ENCODE peak calls at places on chromosomes 6 and 20, in four cellular contexts. K is fibroblast of lung, Y is MCF 10A, W is brain microvascular endothelial cell. A is an unnamed sample.

GRCh38 chr6:20402181-20403079 is 751 bp downstream of the E2F3 start:
- DNase-seq in W (no peak), Y (peak), K (peak), A (no peak)

GRCh38 chr6:27495386-27496135 is 22.7 kb upstream of the ZNF184 start:
- DNase-seq in K (peak), W (peak), Y (peak), A (peak)

GRCh38 chr20:24503352-24503931 is 34.0 kb downstream of the SYNDIG1 start:
- DNase-seq in Y (no peak), W (peak), K (peak), A (no peak)

GRCh38 chr6:10406556-10406955 is 8.3 kb downstream of the TFAP2A start:
- DNase-seq in W (no peak), K (no peak), Y (peak), A (no peak)

GRCh38 chr6:142872376-142872775 is 72.6 kb downstream of the HIVEP2 start:
- DNase-seq in Y (no peak), K (peak), W (peak), A (no peak)

GRCh38 chr6:109397020-109397419 is 14.8 kb upstream of the CD164 start:
- DNase-seq in Y (peak), K (no peak), W (no peak), A (no peak)

GRCh38 chr20:44028868-44029847 is 114.5 kb downstream of the TOX2 start:
- DNase-seq in K (no peak), W (no peak), Y (no peak), A (peak)

GRCh38 chr6:3001146-3001772 is 1.6 kb downstream of the NQO2 start:
- DNase-seq in K (no peak), W (no peak), Y (no peak), A (no peak)

GRCh38 chr6:122393339-122393896 is 6.0 kb upstream of the HSF2 start:
- DNase-seq in W (no peak), K (no peak), Y (no peak), A (no peak)

GRCh38 chr6:53673138-53673801 is 7.7 kb upstream of the KLHL31 start:
- DNase-seq in K (peak), Y (peak), W (peak), A (no peak)

GRCh38 chr6:152218887-152219286 is 411.4 kb downstream of the ESR1 start:
- DNase-seq in Y (no peak), K (no peak), W (no peak), A (no peak)

GRCh38 chr20:37823276-37823980 is 79.5 kb upstream of the VSTM2L start:
- DNase-seq in Y (no peak), W (peak), K (peak), A (no peak)

GRCh38 chr6:168133186-168133585 is 54.2 kb upstream of the FRMD1 start:
- DNase-seq in K (peak), W (peak), Y (no peak), A (no peak)

GRCh38 chr20:63930971-63931553 is 25.2 kb downstream of the UCKL1 start:
- DNase-seq in W (no peak), Y (no peak), K (no peak), A (no peak)

GRCh38 chr20:8291873-8292272 is 159.8 kb downstream of the PLCB1 start:
- DNase-seq in K (peak), Y (no peak), W (peak), A (no peak)

GRCh38 chr20:62929051-62929538 is 2.8 kb upstream of the DIDO1 start:
- DNase-seq in Y (peak), K (peak), W (peak), A (peak)

GRCh38 chr20:45621593-45621992 is 7.9 kb upstream of the WFDC10A start:
- DNase-seq in K (no peak), W (no peak), Y (no peak), A (no peak)

GRCh38 chr20:25011831-25012241 is 19.3 kb upstream of the APMAP start:
- DNase-seq in Y (no peak), W (no peak), K (no peak), A (no peak)

GRCh38 chr20:10448270-10449156 is 13.4 kb downstream of the SLX4IP start:
- DNase-seq in W (no peak), Y (no peak), K (peak), A (no peak)

GRCh38 chr6:10763006-10763405 is 15.4 kb downstream of the TMEM14B start:
- DNase-seq in Y (no peak), K (peak), W (no peak), A (no peak)

GRCh38 chr6:35206346-35206745 is 7.4 kb upstream of the SCUBE3 start:
- DNase-seq in K (no peak), W (no peak), Y (no peak), A (no peak)

GRCh38 chr20:39619386-39619785 is 657.2 kb downstream of the DHX35 start:
- DNase-seq in Y (no peak), W (no peak), K (no peak), A (no peak)

GRCh38 chr6:155327326-155328073 is 13.2 kb upstream of the TFB1M start:
- DNase-seq in W (peak), Y (peak), K (peak), A (peak)

GRCh38 chr6:75673885-75674284 is 72.2 kb downstream of the SENP6 start:
- DNase-seq in Y (peak), K (no peak), W (no peak), A (no peak)

GRCh38 chr20:6533321-6533720 is 234.2 kb upstream of the BMP2 start:
- DNase-seq in W (peak), Y (no peak), K (peak), A (no peak)

GRCh38 chr6:90088009-90088408 is 193.7 kb downstream of the GJA10 start:
- DNase-seq in K (peak), W (no peak), Y (peak), A (no peak)

GRCh38 chr20:49635829-49636228 is 67.9 kb upstream of the PTGIS start:
- DNase-seq in K (no peak), Y (no peak), W (no peak), A (no peak)

GRCh38 chr6:166007349-166008263 is 160.0 kb downstream of the TBXT start:
- DNase-seq in K (peak), Y (no peak), W (peak), A (no peak)

GRCh38 chr20:3430376-3431069 is 23.1 kb upstream of the DNAAF9 start:
- DNase-seq in W (no peak), Y (no peak), K (peak), A (peak)

GRCh38 chr6:156686429-156686939 is 90.7 kb upstream of the ARID1B start:
- DNase-seq in K (peak), W (peak), Y (no peak), A (no peak)

GRCh38 chr6:16741112-16742016 is 19.9 kb downstream of the ATXN1 start:
- DNase-seq in Y (no peak), K (peak), W (peak), A (no peak)

GRCh38 chr6:30821862-30822784 is 62.2 kb upstream of the DDR1 start:
- DNase-seq in K (peak), Y (peak), W (peak), A (peak)

GRCh38 chr6:149055195-149055899 is 262.2 kb upstream of the TAB2 start:
- DNase-seq in K (no peak), Y (no peak), W (no peak), A (no peak)

GRCh38 chr6:125930810-125931418 is 25.7 kb upstream of the HINT3 start:
- DNase-seq in W (no peak), Y (no peak), K (no peak), A (no peak)

GRCh38 chr6:152595507-152595906 is 41.7 kb downstream of the SYNE1 start:
- DNase-seq in K (no peak), W (no peak), Y (peak), A (no peak)

GRCh38 chr20:24117386-24117785 is 128.8 kb upstream of the GGTLC1 start:
- DNase-seq in K (no peak), Y (no peak), W (peak), A (no peak)

GRCh38 chr6:84078335-84078734 is 44.8 kb downstream of the MRAP2 start:
- DNase-seq in K (no peak), Y (no peak), W (no peak), A (no peak)

GRCh38 chr6:68497927-68498326 is 137.2 kb upstream of the ADGRB3 start:
- DNase-seq in K (peak), W (no peak), Y (peak), A (no peak)

GRCh38 chr6:21504790-21505189 is 88.8 kb upstream of the SOX4 start:
- DNase-seq in Y (no peak), K (no peak), W (no peak), A (no peak)
- TF ChIP-seq CTCF in Y (no peak), K (no peak), W (no peak), A (no peak)

GRCh38 chr6:49548613-49549304 is 1.7 kb upstream of the C6orf141 start:
- DNase-seq in W (no peak), K (no peak), Y (no peak), A (no peak)
- TF ChIP-seq CTCF in W (no peak), K (no peak), Y (no peak), A (no peak)

GRCh38 chr20:35699127-35699913 is at the start of the genes NFS1 and ROMO1:
- DNase-seq in Y (peak), K (peak), W (peak), A (peak)
- TF ChIP-seq CTCF in Y (no peak), K (peak), W (peak), A (peak)

GRCh38 chr20:57580478-57581201 is 19.7 kb downstream of the PCK1 start:
- DNase-seq in K (no peak), W (no peak), Y (no peak), A (no peak)

GRCh38 chr20:57582029-57582378 is 21.1 kb downstream of the PCK1 start:
- DNase-seq in K (no peak), W (no peak), Y (no peak), A (no peak)

GRCh38 chr20:57581202-57582028 is 20.5 kb downstream of the PCK1 start:
- DNase-seq in W (no peak), Y (no peak), K (no peak), A (no peak)

GRCh38 chr20:57583289-57584257 is 22.7 kb downstream of the PCK1 start:
- DNase-seq in Y (no peak), K (no peak), W (no peak), A (no peak)

GRCh38 chr20:57582432-57583288 is 21.8 kb downstream of the PCK1 start:
- DNase-seq in K (peak), W (peak), Y (no peak), A (no peak)
- TF ChIP-seq CTCF in K (no peak), W (peak), Y (no peak), A (peak)

GRCh38 chr20:12660918-12661317 is 347.9 kb upstream of the SPTLC3 start:
- DNase-seq in K (no peak), Y (no peak), W (no peak), A (no peak)
- TF ChIP-seq CTCF in K (no peak), Y (no peak), W (no peak), A (no peak)

GRCh38 chr6:42138190-42138589 is 4.2 kb downstream of the C6orf132 start:
- DNase-seq in W (no peak), K (no peak), Y (no peak), A (no peak)

GRCh38 chr6:42135722-42136121 is 6.7 kb downstream of the C6orf132 start:
- DNase-seq in Y (no peak), W (no peak), K (peak), A (no peak)

GRCh38 chr6:42137192-42137753 is 5.1 kb downstream of the C6orf132 start:
- DNase-seq in Y (peak), W (no peak), K (peak), A (no peak)

GRCh38 chr6:42135161-42135560 is 7.3 kb downstream of the C6orf132 start:
- DNase-seq in Y (no peak), K (no peak), W (no peak), A (no peak)

DNA sequence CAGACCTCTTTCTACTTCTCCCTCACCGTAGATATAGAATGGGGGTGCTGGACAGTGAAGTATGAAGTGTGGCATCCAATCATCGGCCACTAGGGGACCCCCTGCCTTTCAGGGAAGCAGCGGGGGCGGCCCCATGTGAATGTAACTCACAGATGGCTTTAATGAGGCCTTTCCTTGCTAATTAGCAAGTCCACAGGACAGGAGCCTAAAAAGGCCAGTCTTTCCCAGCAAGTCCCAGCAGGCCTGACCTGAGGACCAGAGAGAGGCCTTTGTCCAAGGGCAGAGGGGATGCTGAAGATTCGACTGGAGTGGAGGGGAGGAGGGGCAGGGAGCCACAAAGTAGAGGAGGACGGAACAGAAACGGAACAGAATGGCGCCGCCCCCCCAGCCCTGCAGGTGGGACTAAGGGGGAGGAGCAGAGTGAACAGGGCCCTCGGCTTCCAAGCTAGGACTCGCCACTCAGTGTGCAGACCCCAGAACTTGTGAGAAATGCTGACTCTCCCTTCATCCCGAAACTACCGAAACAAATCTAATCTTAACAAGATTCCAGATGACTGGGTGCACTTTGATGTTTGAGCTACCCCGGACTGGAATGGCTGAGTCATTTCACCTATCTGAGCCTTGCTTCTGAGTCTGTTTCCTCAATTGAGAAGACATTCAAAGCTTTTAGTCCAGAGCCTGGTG is 5.8 kb downstream of the C6orf132 start:
- DNase-seq in W (peak), K (peak), Y (peak), A (peak)
- TF ChIP-seq CTCF in W (peak), K (peak), Y (no peak), A (peak)

GRCh38 chr6:127279815-127280214 is 13.2 kb downstream of the RNF146 start:
- DNase-seq in K (no peak), W (no peak), Y (no peak), A (no peak)
- TF ChIP-seq CTCF in K (no peak), W (no peak), Y (no peak), A (no peak)

A was measured in GM10248.